ENCODE peak calls at places on chromosomes 3 and 15, in six cellular contexts. N is brain microvascular endothelial cell, P is AG04450, X is upper lobe of left lung, J is uterus, I is SJSA1. A is an unnamed sample.

GRCh38 chr3:175777495-175777894 is 918.4 kb downstream of the NAALADL2 start:
- DNase-seq in N (no peak), P (no peak), X (no peak), J (no peak), I (no peak), A (peak; percentile 38)

GRCh38 chr15:87939838-87940457 is 316.6 kb downstream of the NTRK3 start:
- DNase-seq in N (no peak), P (no peak), X (no peak), J (no peak), I (no peak), A (no peak)

GRCh38 chr15:56804279-56804678 is 71.0 kb upstream of the ZNF280D start:
- DNase-seq in N (no peak), P (no peak), X (no peak), J (no peak), I (no peak), A (no peak)

GRCh38 chr15:89399390-89400120 is 64.9 kb upstream of the POLG start:
- DNase-seq in N (no peak), P (no peak), X (no peak), J (no peak), I (peak; percentile 66), A (no peak)

GRCh38 chr15:89416339-89417183 is 79.8 kb downstream of the RHCG start:
- DNase-seq in N (peak; percentile 68), P (no peak), X (peak; percentile 62), J (peak; percentile 25), I (peak; percentile 66), A (peak; percentile 53)

GRCh38 chr3:178236555-178237277 is 299.5 kb upstream of the KCNMB2 start:
- DNase-seq in N (peak; percentile 51), P (no peak), X (no peak), J (no peak), I (no peak), A (no peak)

GRCh38 chr15:70976856-70977255 is 84.2 kb downstream of the LRRC49 start:
- DNase-seq in N (no peak), P (peak; percentile 41), X (no peak), J (no peak), I (no peak), A (no peak)

GRCh38 chr15:46091860-46092450 is 457.1 kb downstream of the SQOR start:
- DNase-seq in N (no peak), P (peak; percentile 4), X (no peak), J (no peak), I (peak; percentile 25), A (peak; percentile 19)

GRCh38 chr3:157082305-157082981 is 77.5 kb downstream of the CCNL1 start:
- DNase-seq in N (peak; percentile 45), P (no peak), X (no peak), J (no peak), I (peak; percentile 29), A (peak; percentile 80)

GRCh38 chr15:76642671-76643070 is 262.5 kb downstream of the SCAPER start:
- DNase-seq in N (no peak), P (no peak), X (no peak), J (no peak), I (no peak), A (no peak)

GRCh38 chr3:188633206-188633605 is 479.2 kb downstream of the LPP start:
- DNase-seq in N (no peak), P (no peak), X (no peak), J (no peak), I (no peak), A (no peak)

GRCh38 chr3:132256984-132257383 is 60.2 kb upstream of the ACP3 start:
- DNase-seq in N (peak; percentile 20), P (peak; percentile 7), X (peak; percentile 56), J (no peak), I (no peak), A (peak; percentile 70)

GRCh38 chr3:171229173-171229572 is 202.7 kb upstream of the SLC2A2 start:
- DNase-seq in N (no peak), P (no peak), X (no peak), J (no peak), I (no peak), A (no peak)

GRCh38 chr15:74035121-74035829 is 40.8 kb downstream of the PML start:
- DNase-seq in N (no peak), P (no peak), X (no peak), J (no peak), I (no peak), A (no peak)

GRCh38 chr3:143585720-143586456 is 262.4 kb downstream of the SLC9A9 start:
- DNase-seq in N (no peak), P (no peak), X (no peak), J (no peak), I (no peak), A (peak; percentile 30)

GRCh38 chr3:42473083-42473932 is 29.1 kb upstream of the VIPR1 start:
- DNase-seq in N (peak; percentile 73), P (no peak), X (peak; percentile 86), J (no peak), I (peak; percentile 11), A (peak; percentile 87)

GRCh38 chr3:133880287-133880686 is 15.4 kb downstream of the RAB6B start:
- DNase-seq in N (no peak), P (no peak), X (peak; percentile 21), J (no peak), I (no peak), A (no peak)

GRCh38 chr3:12875857-12876451 is 34.6 kb upstream of the RPL32 start:
- DNase-seq in N (peak; percentile 35), P (no peak), X (peak; percentile 42), J (peak; percentile 33), I (no peak), A (peak; percentile 60)

GRCh38 chr3:78812166-78812565 is 955.6 kb downstream of the ROBO1 start:
- DNase-seq in N (no peak), P (no peak), X (no peak), J (no peak), I (no peak), A (no peak)

GRCh38 chr15:50418041-50418583 is 6.1 kb upstream of the USP8 start:
- DNase-seq in N (no peak), P (no peak), X (no peak), J (no peak), I (no peak), A (no peak)

GRCh38 chr3:179681492-179682263 is 28.8 kb downstream of the USP13 start:
- DNase-seq in N (peak; percentile 16), P (no peak), X (no peak), J (no peak), I (peak; percentile 16), A (no peak)

GRCh38 chr15:45612790-45613415 is 21.9 kb upstream of the SQOR start:
- DNase-seq in N (peak; percentile 46), P (no peak), X (no peak), J (no peak), I (no peak), A (peak; percentile 53)

GRCh38 chr3:33355611-33356010 is 78.4 kb downstream of the FBXL2 start:
- DNase-seq in N (peak; percentile 74), P (no peak), X (no peak), J (no peak), I (no peak), A (no peak)

GRCh38 chr15:76310470-76311070 is 699 bp downstream of the ETFA start:
- DNase-seq in N (no peak), P (no peak), X (no peak), J (no peak), I (no peak), A (peak; percentile 67)

GRCh38 chr3:146638718-146639117 is 33.6 kb upstream of the PLSCR5 start:
- DNase-seq in N (no peak), P (no peak), X (no peak), J (no peak), I (no peak), A (no peak)

GRCh38 chr3:34947849-34948248 is 691.5 kb upstream of the ARPP21 start:
- DNase-seq in N (peak; percentile 74), P (no peak), X (no peak), J (no peak), I (no peak), A (peak; percentile 15)

GRCh38 chr15:67914537-67915373 is 74.9 kb upstream of the RNU6-1 start:
- DNase-seq in N (peak; percentile 16), P (no peak), X (peak; percentile 75), J (peak; percentile 87), I (peak; percentile 73), A (peak; percentile 66)

GRCh38 chr15:85499498-85499897 is 119.1 kb downstream of the AKAP13 start:
- DNase-seq in N (no peak), P (no peak), X (no peak), J (no peak), I (no peak), A (no peak)

GRCh38 chr3:96865605-96866004 is 51.2 kb downstream of the EPHA6 start:
- DNase-seq in N (no peak), P (no peak), X (no peak), J (no peak), I (no peak), A (no peak)

GRCh38 chr3:190345027-190345821 is 23.0 kb upstream of the CLDN1 start:
- DNase-seq in N (peak; percentile 91), P (peak; percentile 85), X (no peak), J (no peak), I (peak; percentile 86), A (peak; percentile 96)

GRCh38 chr15:95911570-95912279 is 418.8 kb upstream of the NR2F2 start:
- DNase-seq in N (no peak), P (no peak), X (no peak), J (no peak), I (no peak), A (peak; percentile 7)
- H3K27ac ChIP-seq in N (no peak overlapping the region), P (no peak overlapping the region), X (no peak overlapping the region), J (no peak overlapping the region), I (no peak overlapping the region), A (no peak overlapping the region)

GRCh38 chr15:53918180-53919079 is 59.8 kb upstream of the UNC13C start:
- DNase-seq in N (no peak), P (no peak), X (no peak), J (no peak), I (no peak), A (no peak)
- H3K27ac ChIP-seq in N (no peak overlapping the region), P (no peak overlapping the region), X (no peak overlapping the region), J (no peak overlapping the region), I (no peak overlapping the region), A (no peak overlapping the region)

DNA sequence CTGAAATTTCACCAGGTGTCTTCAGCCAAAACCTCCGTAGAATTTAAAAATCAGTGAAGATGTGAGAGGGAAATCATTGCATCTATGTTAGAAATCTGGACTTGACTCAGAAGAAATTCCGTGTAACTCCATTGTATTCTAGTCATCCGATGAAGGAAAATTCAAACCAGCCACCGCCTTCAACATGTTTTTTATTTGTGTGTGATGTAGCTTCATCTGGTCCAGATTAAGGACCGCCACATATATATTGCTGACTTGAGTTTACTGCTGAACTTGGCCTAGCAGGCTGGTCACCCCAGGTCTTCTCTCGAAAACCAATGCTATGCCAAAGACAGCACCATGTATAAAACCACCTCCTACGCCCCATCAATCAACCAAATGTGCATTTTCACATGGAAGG is 120.9 kb downstream of the FOXP1 start:
- DNase-seq in N (no peak), P (no peak), X (no peak), J (no peak), I (no peak), A (no peak)
- H3K27ac ChIP-seq in N (no peak overlapping the region), P (peak overlapping the region; percentile 11), X (no peak overlapping the region), J (no peak overlapping the region), I (peak overlapping the region; percentile 65), A (no peak overlapping the region)

DNA sequence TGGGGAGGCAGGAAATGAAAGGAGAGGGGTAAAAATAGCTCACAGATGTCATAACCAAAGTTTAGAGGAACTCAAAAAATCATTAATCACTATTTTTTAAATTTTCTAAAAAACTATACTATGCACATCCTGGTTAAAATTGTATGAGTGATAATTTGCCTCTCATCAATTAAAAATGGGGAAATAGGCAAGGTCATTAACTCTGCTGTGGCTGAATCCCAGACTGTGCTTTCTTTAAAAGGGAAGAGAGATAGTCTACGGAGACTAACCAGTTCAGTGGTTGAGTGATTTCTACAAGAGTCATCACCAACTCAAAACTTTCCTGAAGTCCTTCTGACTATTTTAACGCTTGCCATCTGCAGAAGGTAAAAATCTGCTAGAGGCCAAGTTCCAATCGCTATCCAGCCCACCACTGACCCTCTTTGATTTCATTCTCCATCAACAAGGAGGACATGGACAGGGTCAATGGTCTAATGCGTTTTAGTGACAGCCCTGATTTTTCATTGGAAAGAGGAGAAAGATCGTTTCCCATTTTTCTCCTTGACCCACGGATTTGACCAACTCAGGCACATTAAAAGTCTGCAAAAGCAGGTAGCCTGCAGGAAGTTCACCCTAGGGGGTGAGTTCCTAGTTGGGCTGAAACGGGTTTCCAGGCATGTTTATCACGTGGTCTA is 850 bp downstream of the SUCLG2 start:
- DNase-seq in N (peak; percentile 18), P (no peak), X (no peak), J (no peak), I (no peak), A (peak; percentile 34)
- H3K27ac ChIP-seq in N (peak overlapping the region; percentile 87), P (peak overlapping the region; percentile 69), X (peak overlapping the region; percentile 93), J (peak overlapping the region; percentile 97), I (peak overlapping the region; percentile 96), A (peak overlapping the region; percentile 74)